ENCODE peak calls at places on chromosomes 16 and 17, in six cellular contexts. R, W, Z, J, B and H are unnamed samples.

GRCh38 chr17:30788918-30789317 is 35.6 kb downstream of the CRLF3 start:
- DNase-seq in R (no peak), Z (no peak), W (no peak), J (no peak), B (peak), H (no peak)

GRCh38 chr16:684961-685696 is 995 bp upstream of the JMJD8 start:
- DNase-seq in J (peak), Z (peak), B (no peak), W (no peak), R (peak), H (peak)

GRCh38 chr17:50186661-50187402 is 14.6 kb downstream of the COL1A1 start:
- DNase-seq in W (no peak), R (no peak), B (no peak), J (no peak), Z (no peak), H (no peak)

GRCh38 chr16:87384162-87384999 is 805 bp upstream of the FBXO31 start:
- DNase-seq in Z (peak), B (peak), J (peak), W (no peak), R (no peak), H (peak)

GRCh38 chr16:10390330-10390729 is 4.5 kb downstream of the ATF7IP2 start:
- DNase-seq in J (no peak), W (no peak), B (no peak), R (no peak), Z (no peak), H (no peak)

GRCh38 chr16:88977028-88977844 is at the start of gene CBFA2T3:
- DNase-seq in R (no peak), J (no peak), B (no peak), W (no peak), Z (no peak), H (no peak)

GRCh38 chr17:72411124-72411563 is 290.3 kb downstream of the SOX9 start:
- DNase-seq in Z (no peak), W (no peak), R (no peak), B (no peak), J (no peak), H (no peak)

GRCh38 chr16:47395733-47396503 is 64.9 kb downstream of the ITFG1 start:
- DNase-seq in J (no peak), R (no peak), Z (no peak), B (no peak), W (no peak), H (no peak)